ENCODE peak calls at places on chromosomes 7 and 10, in six cellular contexts. K, I, T, U, H and O are unnamed samples.

GRCh38 chr10:102775973-102776669 is 32.4 kb downstream of the WBP1L start:
- DNase-seq in H (peak), K (no peak), T (no peak), U (peak), I (peak), O (no peak)

GRCh38 chr7:105521027-105521730 is 892 bp downstream of the PUS7 start:
- DNase-seq in U (peak), H (peak), K (no peak), I (no peak), T (peak), O (peak)

GRCh38 chr7:70069977-70070376 is 471.7 kb downstream of the AUTS2 start:
- DNase-seq in I (no peak), K (no peak), T (no peak), U (no peak), H (no peak), O (no peak)

GRCh38 chr7:85765698-85766298 is 578.9 kb upstream of the SEMA3D start:
- DNase-seq in T (no peak), I (no peak), H (no peak), U (no peak), K (no peak), O (no peak)

GRCh38 chr7:45024126-45024744 is 24.2 kb downstream of the CCM2 start:
- DNase-seq in I (no peak), T (no peak), K (no peak), H (no peak), U (no peak), O (no peak)

GRCh38 chr10:118522791-118523498 is 72.5 kb downstream of the PRLHR start:
- DNase-seq in U (no peak), K (no peak), I (no peak), T (no peak), H (peak), O (no peak)

GRCh38 chr7:152862033-152862432 is 102.5 kb downstream of the ACTR3B start:
- DNase-seq in U (no peak), K (no peak), I (no peak), H (no peak), T (no peak), O (no peak)

GRCh38 chr7:74293577-74293908 is 4.3 kb downstream of the CLIP2 start:
- DNase-seq in I (no peak), H (no peak), T (no peak), K (no peak), U (no peak), O (no peak)

GRCh38 chr10:13327516-13327915 is 20.6 kb downstream of the SEPHS1 start:
- DNase-seq in H (no peak), K (no peak), I (no peak), T (no peak), U (no peak), O (no peak)

GRCh38 chr7:151539055-151539714 is 19.5 kb upstream of the RHEB start:
- DNase-seq in K (no peak), T (no peak), H (peak), I (no peak), U (peak), O (no peak)

GRCh38 chr7:18140943-18141342 is 113.3 kb upstream of the PRPS1L1 start:
- DNase-seq in K (no peak), I (no peak), H (no peak), T (no peak), U (no peak), O (no peak)

GRCh38 chr10:124561206-124561605 is 99.6 kb downstream of the LHPP start:
- DNase-seq in U (no peak), T (no peak), I (no peak), H (no peak), K (no peak), O (peak)

GRCh38 chr7:35985126-35985754 is 167.8 kb upstream of the EEPD1 start:
- DNase-seq in I (peak), H (peak), T (peak), U (peak), K (no peak), O (no peak)

GRCh38 chr10:27759483-27760281 is 14.1 kb upstream of the MKX start:
- DNase-seq in H (no peak), T (no peak), K (no peak), U (no peak), I (no peak), O (no peak)

GRCh38 chr10:69685426-69685801 is 55.4 kb downstream of the FAM241B start:
- DNase-seq in I (no peak), U (no peak), T (no peak), H (peak), K (no peak), O (no peak)

GRCh38 chr7:84249651-84250050 is 55.1 kb upstream of the SEMA3A start:
- DNase-seq in U (no peak), I (no peak), H (no peak), K (no peak), T (no peak), O (no peak)

GRCh38 chr7:102230593-102230992 is 56.1 kb upstream of the SH2B2 start:
- DNase-seq in T (no peak), I (no peak), K (no peak), H (peak), U (no peak), O (no peak)

GRCh38 chr10:97722980-97723379 is 9.4 kb downstream of the MARVELD1 start:
- DNase-seq in H (no peak), T (no peak), K (no peak), I (no peak), U (no peak), O (no peak)
- TF ChIP-seq CTCF in H (no peak), T (no peak), K (no peak), I (no peak), U (no peak), O (no peak)

GRCh38 chr10:116195039-116195438 is 78.0 kb downstream of the GFRA1 start:
- DNase-seq in U (no peak), H (no peak), T (no peak), K (no peak), I (no peak), O (no peak)
- TF ChIP-seq CTCF in U (no peak), H (no peak), T (no peak), K (no peak), I (no peak), O (no peak)

GRCh38 chr7:134420509-134421125 is 38.3 kb downstream of the AKR1B1 start:
- DNase-seq in I (no peak), K (no peak), H (peak), T (peak), U (peak), O (no peak)
- TF ChIP-seq CTCF in I (no peak), K (peak), H (peak), T (peak), U (peak), O (peak)

GRCh38 chr7:12685550-12685949 is 1.9 kb upstream of the ARL4A start:
- DNase-seq in U (peak), K (no peak), H (peak), I (peak), T (peak), O (no peak)
- TF ChIP-seq CTCF in U (peak), K (peak), H (peak), I (peak), T (peak), O (peak)

GRCh38 chr7:148523550-148523949 is 67.0 kb upstream of the C7orf33 start:
- DNase-seq in T (no peak), I (no peak), K (no peak), U (no peak), H (no peak), O (no peak)

GRCh38 chr7:148524479-148525173 is 65.9 kb upstream of the C7orf33 start:
- DNase-seq in I (no peak), K (no peak), H (no peak), U (no peak), T (no peak), O (no peak)

GRCh38 chr7:148527717-148528168 is 62.8 kb upstream of the C7orf33 start:
- DNase-seq in T (no peak), K (peak), H (peak), U (peak), I (peak), O (no peak)
- TF ChIP-seq CTCF in T (peak), K (peak), H (peak), U (peak), I (peak), O (peak)